ENCODE peak calls at places on chromosomes 4 and X, in four cellular contexts. C is natural killer cell, A is B cell, R is AG09309. S is an unnamed sample.

GRCh38 chr4:71732706-71733105 is 51.2 kb downstream of the GC start:
- DNase-seq in C (no peak), A (no peak), R (no peak), S (no peak)

GRCh38 chrX:102765217-102765616 is 44.7 kb downstream of the GPRASP3 start:
- DNase-seq in C (no peak), A (no peak), R (peak; percentile 17), S (no peak)

GRCh38 chr4:118356731-118357130 is 3.9 kb upstream of the PRSS12 start:
- DNase-seq in C (no peak), A (no peak), R (no peak), S (no peak)

GRCh38 chr4:188704288-188704687 is 565.0 kb downstream of the TRIML1 start:
- DNase-seq in C (no peak), A (no peak), R (no peak), S (no peak)

GRCh38 chr4:61202638-61203495 is 2.7 kb downstream of the ADGRL3 start:
- DNase-seq in C (no peak), A (no peak), R (no peak), S (peak; percentile 15)

GRCh38 chr4:53586121-53586816 is 5.0 kb downstream of the LNX1 start:
- DNase-seq in C (no peak), A (no peak), R (peak; percentile 91), S (no peak)

GRCh38 chr4:182126567-182126966 is 116.6 kb upstream of the TENM3 start:
- DNase-seq in C (no peak), A (no peak), R (no peak), S (no peak)

GRCh38 chr4:39384563-39384962 is 18.4 kb upstream of the RFC1 start:
- DNase-seq in C (no peak), A (no peak), R (no peak), S (no peak)

GRCh38 chr4:175807596-175807995 is 4.5 kb downstream of the GPM6A start:
- DNase-seq in C (no peak), A (no peak), R (no peak), S (no peak)

DNA sequence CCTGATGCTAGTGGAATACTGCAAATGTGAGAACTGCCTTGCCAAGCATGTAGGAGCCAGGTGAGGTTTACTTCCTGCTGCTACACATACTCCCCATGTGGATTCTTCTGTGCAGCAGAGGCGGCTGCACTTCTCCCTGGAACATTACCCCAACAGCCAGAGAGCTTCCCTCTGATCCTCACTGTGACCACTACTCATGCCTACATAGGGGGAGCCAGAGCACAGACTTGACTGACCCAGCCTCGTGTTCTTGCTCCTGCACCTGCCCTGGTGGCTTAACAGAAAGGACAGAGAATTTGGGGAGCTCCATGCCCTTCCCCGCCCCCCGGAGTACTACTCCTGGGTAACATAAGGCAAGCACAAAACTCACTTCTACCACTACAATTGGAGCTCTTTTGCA is 38.4 kb downstream of the UGT2A2 start:
- DNase-seq in C (no peak), A (no peak), R (no peak), S (no peak)
- TF ChIP-seq CTCF in C (no peak), A (no peak), R (no peak), S (no peak)

GRCh38 chr4:183370786-183371185 is 48.6 kb upstream of the CLDN24 start:
- DNase-seq in C (no peak), A (no peak), R (no peak), S (no peak)
- TF ChIP-seq CTCF in C (no peak), A (no peak), R (no peak), S (no peak)

GRCh38 chr4:24551492-24552330 is 32.6 kb downstream of the DHX15 start:
- DNase-seq in C (no peak), A (no peak), R (peak; percentile 50), S (no peak)
- TF ChIP-seq CTCF in C (no peak), A (peak; percentile 56), R (peak; percentile 17), S (peak; percentile 56)

DNA sequence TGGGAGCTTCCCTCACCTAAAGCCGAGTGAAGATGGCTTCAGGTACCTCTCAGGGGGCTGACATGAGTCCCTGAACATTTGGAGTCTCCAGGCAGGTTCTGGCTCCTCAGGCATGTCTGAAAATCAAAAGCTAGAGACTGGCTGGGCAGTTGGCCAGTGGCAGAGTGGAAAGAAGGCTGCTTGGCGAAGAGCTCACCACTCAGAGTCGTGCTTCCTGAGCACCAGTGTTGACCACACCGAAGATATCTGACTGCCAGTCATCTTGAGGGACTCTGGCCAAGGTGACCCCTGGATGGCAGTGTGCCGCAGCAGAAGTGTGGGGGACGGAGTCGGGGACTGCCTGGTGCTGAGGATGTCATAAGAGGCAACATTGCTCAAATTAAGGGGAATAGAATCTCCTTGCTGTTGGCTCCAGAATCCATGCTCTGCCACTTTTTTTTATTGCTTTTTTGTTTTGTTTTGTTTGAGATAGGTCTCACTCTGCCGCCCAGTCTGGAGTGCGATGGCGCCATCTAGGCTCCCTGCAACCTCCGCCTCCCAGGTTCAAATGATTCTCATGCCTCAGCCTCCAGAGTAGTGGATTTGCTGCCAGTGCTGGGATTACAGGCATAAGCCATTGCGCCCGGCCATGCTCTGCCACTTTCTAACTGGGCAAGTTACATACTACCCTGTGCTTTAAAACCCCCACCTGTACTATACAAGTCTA is 172.5 kb upstream of the GATB start:
- DNase-seq in C (no peak), A (no peak), R (no peak), S (no peak)
- TF ChIP-seq CTCF in C (no peak), A (no peak), R (no peak), S (peak; percentile 18)

GRCh38 chr4:88893961-88894360 is 163.0 kb downstream of the FAM13A start:
- DNase-seq in C (no peak), A (no peak), R (no peak), S (no peak)
- TF ChIP-seq CTCF in C (no peak), A (no peak), R (no peak), S (no peak)

GRCh38 chr4:163111588-163111987 is 55.1 kb downstream of the NAF1 start:
- DNase-seq in C (no peak), A (no peak), R (no peak), S (no peak)
- TF ChIP-seq CTCF in C (no peak), A (no peak), R (peak; percentile 21), S (peak; percentile 59)

DNA sequence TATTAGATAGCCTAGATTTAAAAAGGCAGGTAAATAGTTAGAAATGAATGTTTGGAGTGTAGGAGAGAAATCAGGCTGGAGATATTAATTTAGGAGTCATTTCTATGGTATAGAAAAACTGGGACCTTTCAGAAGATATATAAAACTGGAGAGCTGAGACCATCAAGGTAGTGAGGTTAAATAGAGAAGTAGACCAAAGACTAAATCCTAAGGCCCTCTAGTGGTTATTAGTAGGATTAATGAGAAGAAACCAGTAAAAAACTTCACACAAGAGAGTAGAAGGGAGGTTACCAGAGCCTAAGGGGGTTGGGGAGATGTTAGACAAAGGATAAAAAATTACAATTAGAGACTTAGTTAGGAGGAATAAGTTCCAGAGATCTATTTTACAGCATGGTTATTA is 351.0 kb upstream of the SPANXN1 start:
- DNase-seq in C (no peak), A (no peak), R (no peak), S (no peak)
- TF ChIP-seq CTCF in C (no peak), A (no peak), R (peak; percentile 36), S (peak; percentile 54)

GRCh38 chr4:2607107-2607506 is 70.7 kb downstream of the FAM193A start:
- DNase-seq in C (no peak), A (no peak), R (no peak), S (no peak)
- TF ChIP-seq CTCF in C (no peak), A (no peak), R (no peak), S (no peak)

DNA sequence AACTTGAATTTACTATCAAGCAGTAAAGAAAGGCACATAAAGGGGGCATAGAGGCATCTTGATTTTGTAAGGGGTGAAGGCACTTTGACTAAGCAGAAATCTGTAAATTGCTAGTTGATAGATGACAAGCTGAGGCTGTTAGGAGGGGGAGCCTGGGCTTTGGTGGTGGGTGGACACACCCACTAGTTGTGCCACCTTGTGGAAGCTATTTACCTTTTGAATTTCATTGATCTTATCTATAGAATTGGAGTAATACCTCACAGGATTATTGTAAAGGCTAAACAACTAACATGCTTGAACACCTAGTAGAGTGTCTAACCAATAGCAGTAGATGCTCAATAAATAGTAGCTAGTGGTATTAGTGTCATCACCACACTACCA is 142.8 kb upstream of the KCNIP4 start:
- DNase-seq in C (no peak), A (no peak), R (no peak), S (no peak)
- TF ChIP-seq CTCF in C (no peak), A (no peak), R (no peak), S (peak; percentile 14)

DNA sequence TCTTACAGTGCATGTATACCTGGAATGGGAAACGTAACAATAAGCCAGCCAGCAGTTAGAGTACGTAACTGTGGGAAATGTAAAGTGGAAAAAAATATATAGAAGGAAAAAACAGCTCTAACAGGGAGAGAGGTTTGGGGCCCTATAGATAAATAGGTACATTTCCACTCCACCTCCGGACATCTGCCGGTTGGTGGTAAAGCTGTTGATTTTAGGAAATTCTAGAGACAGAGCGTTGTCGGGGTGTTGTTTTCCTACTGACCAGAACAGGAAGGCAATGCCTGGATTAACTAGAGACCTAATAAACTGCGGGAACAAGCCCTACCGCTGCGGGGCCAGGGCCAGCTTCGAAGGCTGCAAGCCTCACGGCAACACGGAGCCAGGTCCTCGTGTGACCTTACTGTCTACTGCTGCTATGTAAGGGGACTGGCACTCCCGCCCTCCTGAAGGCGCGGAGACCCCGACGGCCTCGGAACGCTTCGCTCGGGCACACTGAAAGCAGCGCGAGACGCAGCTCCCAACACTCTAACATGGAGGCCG is 757 bp upstream of the CDKN2AIP start:
- DNase-seq in C (no peak), A (no peak), R (no peak), S (no peak)
- TF ChIP-seq CTCF in C (no peak), A (no peak), R (no peak), S (no peak)

S was measured in progenitor cell of endocrine pancreas.